ENCODE peak calls at places on chromosomes 2 and 18, in eight cellular contexts. R is erythroblast, Y is GF-D8, P is EL, L is amniotic stem cell, O is HFFc6, Q is GM10248, A is SW480. N is an unnamed sample.

GRCh38 chr18:45541421-45541820 is 73.9 kb upstream of the SLC14A2 start:
- DNase-seq in Y (no peak), P (no peak), A (no peak), O (no peak), R (no peak), Q (no peak), L (no peak), N (no peak)

GRCh38 chr2:161631855-161632391 is 7.7 kb downstream of the SLC4A10 start:
- DNase-seq in Y (no peak), Q (no peak), L (no peak), P (no peak), A (no peak), R (no peak), O (no peak), N (no peak)

GRCh38 chr2:170740660-170741059 is 25.5 kb downstream of the SP5 start:
- DNase-seq in P (no peak), R (peak), A (no peak), O (no peak), Q (no peak), L (no peak), Y (no peak), N (no peak)

GRCh38 chr2:75022516-75022915 is 64.1 kb downstream of the POLE4 start:
- DNase-seq in Q (no peak), R (no peak), A (no peak), L (no peak), O (peak), Y (no peak), P (peak), N (no peak)

GRCh38 chr2:72669121-72669520 is 156.7 kb downstream of the EXOC6B start:
- DNase-seq in R (no peak), Y (no peak), O (peak), L (no peak), Q (no peak), P (peak), A (no peak), N (no peak)

GRCh38 chr2:174438146-174438886 is 42.8 kb downstream of the SCRN3 start:
- DNase-seq in Y (no peak), R (no peak), O (no peak), A (no peak), Q (no peak), P (no peak), L (no peak), N (no peak)

GRCh38 chr18:29164020-29164706 is 987.2 kb upstream of the CDH2 start:
- DNase-seq in Q (no peak), P (peak), O (peak), Y (no peak), A (no peak), R (no peak), L (peak), N (no peak)

GRCh38 chr2:20532634-20533437 is 86.0 kb downstream of the RHOB start:
- DNase-seq in Q (no peak), A (no peak), O (no peak), P (no peak), R (no peak), L (no peak), Y (no peak), N (no peak)

GRCh38 chr2:239329284-239329971 is 71.4 kb downstream of the HDAC4 start:
- DNase-seq in P (no peak), Y (no peak), R (no peak), L (no peak), O (no peak), A (no peak), Q (no peak), N (no peak)

GRCh38 chr18:74748809-74749208 is 151.1 kb downstream of the ZNF407 start:
- DNase-seq in Y (no peak), L (no peak), R (no peak), Q (no peak), O (no peak), A (no peak), P (no peak), N (no peak)